ENCODE peak calls at places on chromosomes 7 and 10, in eight cellular contexts. P, D, L, R, I, K, T and G are unnamed samples.

GRCh38 chr7:80611779-80612178 is 26.7 kb upstream of the CD36 start:
- DNase-seq in P (peak; percentile 83), D (peak; percentile 86), L (no peak), R (peak; percentile 62), I (peak; percentile 84), K (peak; percentile 40), T (peak; percentile 66), G (peak; percentile 63)

GRCh38 chr10:129769381-129770116 is 194.5 kb downstream of the EBF3 start:
- DNase-seq in P (peak; percentile 21), D (no peak), L (no peak), R (no peak), I (no peak), K (no peak), T (no peak), G (no peak)

GRCh38 chr10:125448596-125448995 is 234.4 kb downstream of the TEX36 start:
- DNase-seq in P (no peak), D (peak; percentile 4), L (no peak), R (no peak), I (no peak), K (no peak), T (no peak), G (no peak)

GRCh38 chr7:85508642-85509429 is 322.0 kb upstream of the SEMA3D start:
- DNase-seq in P (no peak), D (peak; percentile 95), L (peak; percentile 23), R (no peak), I (no peak), K (no peak), T (peak; percentile 66), G (peak; percentile 57)

GRCh38 chr10:52215745-52216361 is 98.2 kb upstream of the DKK1 start:
- DNase-seq in P (peak; percentile 43), D (peak; percentile 81), L (peak; percentile 32), R (no peak), I (no peak), K (peak; percentile 29), T (peak; percentile 82), G (peak; percentile 85)

GRCh38 chr10:6423004-6423403 is 157.1 kb downstream of the PRKCQ start:
- DNase-seq in P (no peak), D (peak; percentile 2), L (no peak), R (no peak), I (no peak), K (no peak), T (no peak), G (no peak)

GRCh38 chr10:10092581-10092980 is 925.1 kb upstream of the CELF2 start:
- DNase-seq in P (no peak), D (peak; percentile 21), L (peak; percentile 10), R (peak; percentile 22), I (no peak), K (peak; percentile 45), T (peak; percentile 86), G (peak; percentile 53)

GRCh38 chr7:21355406-21355874 is 72.4 kb upstream of the SP4 start:
- DNase-seq in P (no peak), D (no peak), L (no peak), R (no peak), I (no peak), K (no peak), T (no peak), G (no peak)

GRCh38 chr10:110279062-110279986 is 25.4 kb downstream of the SMNDC1 start:
- DNase-seq in P (peak; percentile 60), D (peak; percentile 71), L (peak; percentile 32), R (no peak), I (no peak), K (peak; percentile 57), T (peak; percentile 84), G (peak; percentile 83)

GRCh38 chr7:12727455-12728191 is 40.2 kb downstream of the ARL4A start:
- DNase-seq in P (no peak), D (peak; percentile 10), L (no peak), R (no peak), I (no peak), K (no peak), T (peak; percentile 29), G (peak; percentile 67)

GRCh38 chr7:140998715-140999114 is 16.0 kb downstream of the MRPS33 start:
- DNase-seq in P (no peak), D (no peak), L (no peak), R (no peak), I (no peak), K (no peak), T (no peak), G (no peak)

GRCh38 chr10:78063236-78063635 is 29.6 kb downstream of the RPS24 start:
- DNase-seq in P (no peak), D (no peak), L (no peak), R (no peak), I (no peak), K (no peak), T (no peak), G (no peak)

DNA sequence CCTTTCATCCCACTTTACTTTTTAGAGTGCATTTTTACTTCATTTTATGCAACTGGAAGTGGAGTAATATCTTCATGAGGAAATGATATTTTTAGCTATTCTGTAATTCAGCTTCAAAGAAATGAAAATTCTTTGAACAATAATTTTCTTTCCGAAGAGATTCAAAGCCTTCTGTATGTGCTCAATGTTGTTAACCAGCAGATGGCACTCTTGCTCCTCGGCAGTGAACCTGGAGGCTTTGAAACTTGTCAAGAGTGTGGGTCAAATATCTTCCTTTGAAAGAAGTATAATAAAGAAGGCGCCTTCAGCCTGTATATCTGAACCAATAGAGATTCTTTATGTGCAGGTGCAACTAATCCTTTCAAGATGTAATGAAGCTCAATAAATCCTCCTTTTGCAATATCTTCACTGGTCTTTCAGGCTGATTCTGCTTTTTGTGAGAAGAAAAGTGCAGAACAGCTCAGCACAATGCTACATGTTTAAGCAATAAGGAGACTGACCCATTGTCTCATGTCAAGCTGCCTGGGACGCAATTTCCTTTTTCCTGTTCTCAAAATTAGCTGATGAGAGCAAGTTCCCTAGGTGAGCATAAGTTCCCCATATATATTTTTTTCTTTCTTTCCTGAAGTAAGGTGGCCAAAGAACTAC is 258.4 kb downstream of the SEMA3A start:
- DNase-seq in P (peak; percentile 47), D (peak; percentile 81), L (peak; percentile 34), R (no peak), I (peak; percentile 22), K (no peak), T (peak; percentile 85), G (peak; percentile 85)
- TF ChIP-seq CTCF in P (peak; percentile 68), D (peak; percentile 93), L (peak; percentile 90), R (peak; percentile 57), I (peak; percentile 62), K (no peak), T (peak; percentile 96), G (peak; percentile 98)

GRCh38 chr7:123663200-123663599 is 7.5 kb downstream of the LMOD2 start:
- DNase-seq in P (no peak), D (no peak), L (no peak), R (no peak), I (no peak), K (no peak), T (no peak), G (no peak)
- H3K4me3 ChIP-seq in P (no peak overlapping the region), D (no peak overlapping the region), L (no peak overlapping the region), R (no peak overlapping the region), I (no peak overlapping the region), K (no peak overlapping the region), T (no peak overlapping the region), G (no peak overlapping the region)

DNA sequence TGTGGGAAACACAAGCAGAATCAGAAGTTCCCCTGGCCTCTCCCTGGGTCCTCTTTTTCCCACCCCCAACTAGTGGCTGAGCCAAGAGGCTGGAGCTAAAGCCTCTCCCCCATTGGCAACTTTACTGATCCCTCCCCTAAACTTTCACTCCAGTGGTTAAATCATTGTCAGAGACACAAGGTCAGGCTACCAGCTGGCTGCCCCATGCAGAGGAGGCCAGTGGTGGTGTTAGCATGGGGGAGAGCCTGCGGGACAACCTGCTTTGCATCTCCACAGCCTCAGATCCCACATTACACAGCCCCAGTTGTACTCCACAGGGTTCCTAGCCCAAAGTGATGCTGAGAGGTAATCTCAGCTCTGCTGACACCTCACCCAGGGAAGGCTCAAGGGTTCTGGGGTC is 21.0 kb downstream of the NEUROG3 start:
- DNase-seq in P (no peak), D (no peak), L (no peak), R (no peak), I (no peak), K (no peak), T (no peak), G (no peak)
- TF ChIP-seq CTCF in P (no peak), D (no peak), L (no peak), R (no peak), I (no peak), K (no peak), T (no peak), G (no peak)

GRCh38 chr7:101486056-101486763 is 123.5 kb downstream of the COL26A1 start:
- DNase-seq in P (no peak), D (no peak), L (no peak), R (peak; percentile 28), I (no peak), K (no peak), T (peak; percentile 12), G (no peak)

GRCh38 chr7:101486764-101487458 is 124.2 kb downstream of the COL26A1 start:
- DNase-seq in P (no peak), D (no peak), L (no peak), R (peak; percentile 43), I (peak; percentile 48), K (peak; percentile 42), T (peak; percentile 17), G (no peak)

GRCh38 chr7:101494602-101495329 is 132.1 kb downstream of the COL26A1 start:
- DNase-seq in P (no peak), D (no peak), L (no peak), R (no peak), I (no peak), K (no peak), T (no peak), G (no peak)

GRCh38 chr7:101487753-101488152 is 125.1 kb downstream of the COL26A1 start:
- DNase-seq in P (no peak), D (no peak), L (no peak), R (no peak), I (no peak), K (no peak), T (no peak), G (no peak)

DNA sequence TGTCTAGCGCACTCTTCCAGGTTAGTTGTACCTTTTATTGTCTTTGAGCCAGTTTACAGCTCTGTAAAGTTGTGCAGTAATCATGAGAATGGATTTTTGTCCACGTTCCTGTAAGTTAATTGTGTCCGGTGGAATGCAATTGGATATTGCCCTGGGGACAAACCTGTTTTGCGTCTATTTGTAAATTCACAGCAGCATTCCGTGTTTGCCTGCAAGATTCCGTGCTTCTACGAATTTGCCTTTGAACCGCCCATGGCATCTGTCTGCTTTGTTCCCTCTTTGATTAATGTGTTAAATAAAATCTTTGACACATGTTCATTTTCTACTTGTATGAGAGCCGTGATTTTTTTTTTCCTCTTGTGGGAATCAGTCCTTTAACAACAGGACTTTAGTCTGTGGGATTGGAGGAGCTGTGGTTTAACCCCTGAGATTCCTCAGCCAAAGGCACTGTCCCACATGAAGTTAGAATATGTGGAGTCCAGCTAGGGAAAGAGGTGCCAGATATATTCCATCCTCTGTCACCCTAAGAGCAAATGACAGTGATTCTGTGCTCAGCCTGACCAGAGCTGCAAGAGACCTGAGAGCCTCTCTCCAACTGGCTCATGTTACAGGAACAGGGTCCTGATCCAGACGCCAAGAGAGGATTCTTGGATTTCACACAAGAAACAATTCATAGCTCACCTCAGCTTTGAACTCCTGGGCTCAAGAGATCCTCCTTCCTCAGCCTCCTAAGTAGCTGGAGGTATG is 126.3 kb downstream of the COL26A1 start:
- DNase-seq in P (no peak), D (no peak), L (no peak), R (no peak), I (no peak), K (no peak), T (no peak), G (no peak)
- H3K4me3 ChIP-seq in P (no peak overlapping the region), D (no peak overlapping the region), L (no peak overlapping the region), R (no peak overlapping the region), I (no peak overlapping the region), K (no peak overlapping the region), T (no peak overlapping the region), G (no peak overlapping the region)